ENCODE peak calls at places on chromosomes 13 and 19, in ten cellular contexts. T is H1; L is mesendoderm; J is lower leg skin; Y is CD8-positive, alpha-beta memory T cell; R is body of pancreas; G is IMR-90; B is choroid plexus epithelial cell; S is naive thymus-derived CD4-positive, alpha-beta T cell; X is endodermal cell. D is an unnamed sample.

GRCh38 chr19:7980168-7980567 is 25.3 kb downstream of the ELAVL1 start:
- DNase-seq in T (no peak), L (no peak), J (no peak), Y (no peak), R (no peak), G (no peak), B (no peak), S (no peak), X (no peak), D (no peak)

GRCh38 chr13:70107498-70108271 is at the start of gene ATXN8OS:
- DNase-seq in T (no peak), L (peak), J (no peak), Y (no peak), R (peak), G (no peak), B (no peak), S (no peak), X (peak), D (no peak)

GRCh38 chr19:11273288-11273687 is 11.0 kb upstream of the DOCK6 start:
- DNase-seq in T (no peak), L (peak), J (no peak), Y (no peak), R (no peak), G (no peak), B (no peak), S (no peak), X (no peak), D (no peak)

GRCh38 chr13:37412271-37412683 is 186.3 kb downstream of the POSTN start:
- DNase-seq in T (no peak), L (no peak), J (no peak), Y (no peak), R (no peak), G (peak), B (no peak), S (no peak), X (no peak), D (no peak)

GRCh38 chr13:93466502-93467036 is 240.0 kb downstream of the GPC6 start:
- DNase-seq in T (no peak), L (no peak), J (no peak), Y (no peak), R (no peak), G (peak), B (peak), S (no peak), X (no peak), D (no peak)

GRCh38 chr19:12784871-12785430 is 6.3 kb upstream of the JUNB start:
- DNase-seq in T (no peak), L (no peak), J (peak), Y (peak), R (no peak), G (peak), B (peak), S (peak), X (peak), D (no peak)

GRCh38 chr19:32909257-32909656 is 39.7 kb upstream of the SLC7A9 start:
- DNase-seq in T (no peak), L (no peak), J (no peak), Y (no peak), R (no peak), G (no peak), B (no peak), S (no peak), X (no peak), D (no peak)

GRCh38 chr19:13834308-13834790 is 39.1 kb downstream of the ZSWIM4 start:
- DNase-seq in T (no peak), L (peak), J (no peak), Y (no peak), R (no peak), G (peak), B (peak), S (no peak), X (peak), D (no peak)

GRCh38 chr19:17703823-17704463 is 15.3 kb upstream of the MAP1S start:
- DNase-seq in T (no peak), L (peak), J (no peak), Y (peak), R (peak), G (peak), B (peak), S (peak), X (peak), D (peak)

GRCh38 chr13:94232161-94232560 is 247.3 kb downstream of the DCT start:
- DNase-seq in T (no peak), L (no peak), J (no peak), Y (no peak), R (no peak), G (no peak), B (no peak), S (no peak), X (no peak), D (no peak)

GRCh38 chr19:2578911-2579677 is 103.2 kb downstream of the GADD45B start:
- DNase-seq in T (peak), L (peak), J (peak), Y (peak), R (peak), G (peak), B (peak), S (peak), X (peak), D (peak)

GRCh38 chr19:2577722-2578335 is 101.9 kb downstream of the GADD45B start:
- DNase-seq in T (no peak), L (no peak), J (no peak), Y (no peak), R (no peak), G (no peak), B (peak), S (no peak), X (no peak), D (no peak)

GRCh38 chr19:2578391-2578826 is 102.5 kb downstream of the GADD45B start:
- DNase-seq in T (no peak), L (peak), J (no peak), Y (no peak), R (peak), G (peak), B (peak), S (no peak), X (peak), D (peak)

GRCh38 chr19:2582984-2583956 is 107.3 kb downstream of the GADD45B start:
- DNase-seq in T (no peak), L (no peak), J (no peak), Y (no peak), R (no peak), G (no peak), B (peak), S (no peak), X (no peak), D (no peak)

DNA sequence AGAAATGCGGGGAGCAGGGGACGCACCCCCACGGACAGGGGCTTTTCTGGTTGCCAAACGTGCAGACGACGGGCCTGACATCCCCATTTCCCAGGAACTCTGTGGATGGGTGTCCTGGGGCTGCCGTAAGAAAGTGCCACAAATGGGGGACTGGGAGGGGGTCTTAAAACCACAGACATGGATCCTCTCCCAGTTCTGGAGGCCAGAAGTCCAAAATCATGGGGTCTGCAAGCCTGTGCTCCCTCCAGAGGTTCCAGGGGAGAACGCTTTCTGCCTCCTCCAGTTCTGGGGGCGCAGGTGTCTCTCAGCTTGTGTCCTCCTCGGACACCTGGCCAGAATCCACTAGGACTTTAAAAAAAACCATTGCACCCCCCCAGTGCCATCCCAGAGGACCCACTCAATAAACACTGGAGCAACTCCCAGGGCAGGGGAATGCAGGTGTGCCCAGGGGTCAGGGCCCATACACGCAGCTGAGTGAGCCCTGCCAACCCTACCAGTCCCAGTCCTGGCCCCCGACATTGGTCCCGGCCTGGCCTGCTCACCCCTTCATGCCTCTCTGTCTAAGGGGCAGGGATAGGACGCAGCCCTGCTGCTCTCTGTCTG is 103.9 kb downstream of the GADD45B start:
- DNase-seq in T (no peak), L (no peak), J (no peak), Y (no peak), R (no peak), G (no peak), B (no peak), S (no peak), X (peak), D (no peak)
- H3K4me3 ChIP-seq in T (peak), L (no peak), J (no peak), Y (no peak), R (no peak), G (no peak), B (peak), S (peak), X (no peak), D (no peak)

DNA sequence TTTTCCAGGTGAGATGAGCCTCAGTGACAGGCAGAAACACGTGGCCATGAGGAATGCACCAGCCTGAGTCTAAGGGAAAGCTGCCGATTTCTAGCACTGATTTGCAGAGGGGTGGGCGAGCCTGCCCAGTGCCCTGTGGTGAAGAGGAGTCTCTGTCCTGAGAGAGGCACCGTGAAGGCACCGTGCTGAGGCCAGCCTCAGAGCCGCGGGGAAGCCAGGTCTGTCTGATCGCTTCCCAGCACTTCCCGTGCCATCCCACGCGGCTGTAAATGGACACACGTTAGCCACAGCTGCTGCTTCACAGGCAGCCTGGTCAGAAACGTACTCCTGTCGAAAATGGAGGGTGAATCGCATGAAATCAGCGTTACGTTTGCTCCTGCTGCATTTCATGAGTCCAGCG is 79.8 kb downstream of the ATP11A start:
- DNase-seq in T (no peak), L (no peak), J (no peak), Y (no peak), R (no peak), G (no peak), B (no peak), S (no peak), X (no peak), D (no peak)
- H3K4me3 ChIP-seq in T (no peak), L (no peak), J (no peak), Y (no peak), R (no peak), G (no peak), B (no peak), S (no peak), X (no peak), D (no peak)

DNA sequence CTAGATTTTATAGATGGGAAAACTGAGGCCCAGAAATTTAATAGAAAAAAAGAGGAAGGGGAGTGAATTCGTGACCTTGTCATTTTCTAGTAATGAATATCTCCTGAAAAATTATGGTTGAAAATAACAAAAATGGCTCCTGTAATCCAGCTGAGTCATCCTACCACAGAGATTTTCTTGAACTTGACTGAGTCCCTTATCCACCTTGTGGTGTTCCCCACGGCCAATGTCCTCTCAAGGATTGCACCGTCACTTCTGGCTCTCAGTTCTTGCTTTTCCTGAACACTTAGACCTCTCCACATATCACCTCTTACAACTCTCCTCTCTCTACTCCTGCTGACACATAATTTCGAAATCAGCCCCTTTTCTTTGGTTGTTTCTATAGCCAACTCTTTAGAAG is 1.2 kb upstream of the KATNAL1 start:
- DNase-seq in T (no peak), L (peak), J (no peak), Y (no peak), R (no peak), G (peak), B (peak), S (no peak), X (no peak), D (no peak)
- H3K4me3 ChIP-seq in T (no peak), L (no peak), J (no peak), Y (no peak), R (no peak), G (no peak), B (no peak), S (no peak), X (peak), D (no peak)

DNA sequence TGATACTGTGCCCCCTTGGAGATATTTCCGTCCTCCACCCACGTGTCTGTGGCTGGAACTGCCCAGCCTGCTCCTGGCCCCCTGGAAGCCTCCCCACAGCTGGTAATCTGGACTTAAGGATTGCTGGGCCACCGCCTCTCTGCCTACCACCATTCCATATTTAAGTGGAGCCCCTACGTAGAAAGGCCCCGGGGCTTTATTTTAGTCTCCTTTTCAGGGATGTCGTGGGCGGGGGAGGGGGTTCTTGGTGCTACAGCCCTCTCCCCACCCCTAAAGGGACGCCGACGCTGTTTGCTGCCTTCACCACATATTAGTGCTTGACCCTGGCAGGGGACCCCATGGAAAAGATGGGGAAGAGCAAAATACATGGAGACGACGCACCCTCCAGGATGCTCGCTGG is 2.7 kb upstream of the NOP53 start:
- DNase-seq in T (no peak), L (no peak), J (no peak), Y (no peak), R (no peak), G (no peak), B (peak), S (no peak), X (no peak), D (no peak)
- H3K4me3 ChIP-seq in T (peak), L (no peak), J (no peak), Y (no peak), R (no peak), G (no peak), B (peak), S (no peak), X (no peak), D (no peak)

GRCh38 chr13:30114586-30115256 is 192.6 kb downstream of the KATNAL1 start:
- DNase-seq in T (peak), L (peak), J (peak), Y (peak), R (peak), G (peak), B (peak), S (peak), X (peak), D (peak)

GRCh38 chr13:30112602-30113435 is 194.5 kb downstream of the KATNAL1 start:
- DNase-seq in T (peak), L (peak), J (peak), Y (peak), R (peak), G (peak), B (peak), S (peak), X (peak), D (peak)

GRCh38 chr13:30113531-30113930 is 193.8 kb downstream of the KATNAL1 start:
- DNase-seq in T (no peak), L (no peak), J (no peak), Y (no peak), R (no peak), G (no peak), B (no peak), S (no peak), X (no peak), D (peak)

GRCh38 chr13:30115257-30115600 is 192.1 kb downstream of the KATNAL1 start:
- DNase-seq in T (no peak), L (no peak), J (no peak), Y (no peak), R (no peak), G (no peak), B (no peak), S (no peak), X (no peak), D (no peak)

GRCh38 chr13:30113983-30114491 is 193.3 kb downstream of the KATNAL1 start:
- DNase-seq in T (no peak), L (peak), J (no peak), Y (no peak), R (peak), G (no peak), B (no peak), S (no peak), X (peak), D (peak)
- H3K4me3 ChIP-seq in T (peak), L (no peak), J (no peak), Y (peak), R (no peak), G (no peak), B (no peak), S (peak), X (peak), D (peak)